ENCODE peak calls at places on chromosomes 4 and X, in eight cellular contexts. P is activated T-cell treated with anti-CD3 and anti-CD28 coated beads, Interleukin-2, amount 50 U/mL, for 48 hours; W is amygdala; O is activated gamma-delta T cell treated with Interleukin-2 at 50 U/mL for 16 hours; D is frontal cortex; N is GM20000; X is left colon; R is erythroblast. S is an unnamed sample.

GRCh38 chr4:61200991-61201526 is 933 bp downstream of the ADGRL3 start:
- DNase-seq in R (no peak), D (peak; percentile 12), P (no peak), O (no peak), N (peak; percentile 25), X (no peak), W (peak; percentile 62), S (no peak)

GRCh38 chr4:138540056-138540800 is 298.1 kb upstream of the SLC7A11 start:
- DNase-seq in X (no peak), N (no peak), D (no peak), P (no peak), R (no peak), O (no peak), W (no peak), S (no peak)

GRCh38 chr4:41256740-41257256 is at the start of gene UCHL1:
- DNase-seq in N (peak; percentile 30), D (peak; percentile 52), P (no peak), O (no peak), W (peak; percentile 76), X (peak; percentile 11), R (peak; percentile 7), S (no peak)

GRCh38 chrX:155094468-155095061 is 23.3 kb downstream of the BRCC3 start:
- DNase-seq in D (no peak), P (no peak), N (no peak), W (no peak), O (peak; percentile 19), R (peak; percentile 47), X (no peak), S (no peak)

GRCh38 chrX:78496483-78496882 is 162.6 kb downstream of the RTL3 start:
- DNase-seq in D (no peak), W (no peak), X (no peak), O (no peak), R (no peak), N (no peak), P (no peak), S (no peak)

GRCh38 chr4:62670509-62670908 is 1470.4 kb downstream of the ADGRL3 start:
- DNase-seq in N (no peak), R (no peak), P (no peak), D (no peak), X (no peak), W (no peak), O (no peak), S (no peak)

GRCh38 chr4:60396680-60397079 is 803.4 kb upstream of the ADGRL3 start:
- DNase-seq in N (no peak), R (no peak), D (no peak), W (no peak), X (no peak), O (no peak), P (no peak), S (no peak)

GRCh38 chrX:39855748-39856129 is 242.0 kb downstream of the BCOR start:
- DNase-seq in X (peak; percentile 55), W (no peak), R (peak; percentile 1), N (peak; percentile 51), O (peak; percentile 68), P (peak; percentile 82), D (peak; percentile 16), S (peak; percentile 34)

GRCh38 chrX:109830704-109831206 is 97.7 kb upstream of the ACSL4 start:
- DNase-seq in W (no peak), N (peak; percentile 20), P (no peak), X (no peak), D (no peak), R (no peak), O (no peak), S (no peak)

GRCh38 chr4:30870513-30870912 is 150.3 kb downstream of the PCDH7 start:
- DNase-seq in P (no peak), O (no peak), R (no peak), N (no peak), W (no peak), D (no peak), X (no peak), S (no peak)

GRCh38 chrX:50877310-50877709 is 33.2 kb upstream of the BMP15 start:
- DNase-seq in O (no peak), R (no peak), N (no peak), W (no peak), P (no peak), X (no peak), D (no peak), S (no peak)

GRCh38 chr4:136713140-136713539 is 819.2 kb downstream of the PCDH18 start:
- DNase-seq in N (peak; percentile 2), R (no peak), O (no peak), D (no peak), P (no peak), X (no peak), W (peak; percentile 20), S (no peak)

GRCh38 chr4:99414401-99414800 is 20.7 kb downstream of the ADH7 start:
- DNase-seq in W (no peak), O (no peak), P (no peak), X (no peak), N (no peak), R (no peak), D (no peak), S (no peak)

GRCh38 chr4:28621541-28621940 is 1760.9 kb downstream of the STIM2 start:
- DNase-seq in P (no peak), N (no peak), R (no peak), D (no peak), X (no peak), W (no peak), O (no peak), S (no peak)

GRCh38 chr4:189202182-189202868 is 738.3 kb upstream of the FRG1 start:
- DNase-seq in R (peak; percentile 21), X (peak; percentile 36), O (no peak), P (peak; percentile 23), D (peak; percentile 30), N (peak; percentile 23), W (peak; percentile 19), S (no peak)

GRCh38 chr4:169089004-169089403 is 78.9 kb upstream of the CBR4 start:
- DNase-seq in W (no peak), O (no peak), R (no peak), P (no peak), N (no peak), X (no peak), D (no peak), S (no peak)

GRCh38 chrX:63475200-63475599 is 124.1 kb upstream of the SPIN4 start:
- DNase-seq in W (no peak), N (no peak), X (no peak), O (no peak), R (peak; percentile 20), P (no peak), D (no peak), S (no peak)

GRCh38 chr4:113179996-113180395 is 130.5 kb downstream of the ANK2 start:
- DNase-seq in R (no peak), O (no peak), N (no peak), D (no peak), X (no peak), W (no peak), P (no peak), S (no peak)

GRCh38 chr4:96983830-96984229 is 1143.9 kb downstream of the PDHA2 start:
- DNase-seq in D (no peak), R (no peak), X (no peak), W (no peak), P (no peak), N (no peak), O (no peak), S (no peak)

GRCh38 chr4:152939655-152940054 is 3.5 kb downstream of the FHDC1 start:
- DNase-seq in N (no peak), P (no peak), R (peak; percentile 19), D (no peak), X (no peak), W (no peak), O (no peak), S (no peak)

GRCh38 chr4:142367326-142368188 is 478.5 kb downstream of the INPP4B start:
- DNase-seq in P (no peak), D (no peak), X (no peak), O (no peak), R (no peak), N (no peak), W (no peak), S (no peak)

GRCh38 chr4:159227984-159228383 is 125.1 kb downstream of the RAPGEF2 start:
- DNase-seq in N (no peak), W (peak; percentile 42), P (no peak), O (no peak), X (peak; percentile 64), R (no peak), D (no peak), S (no peak)

GRCh38 chrX:120774611-120775010 is 101.1 kb downstream of the CT47B1 start:
- DNase-seq in D (no peak), N (no peak), R (no peak), X (no peak), W (no peak), O (no peak), P (no peak), S (no peak)

GRCh38 chr4:2836391-2836859 is 7.2 kb upstream of the ADD1 start:
- DNase-seq in X (no peak), N (no peak), P (peak; percentile 20), W (no peak), O (no peak), D (no peak), R (no peak), S (no peak)

GRCh38 chr4:55172694-55173287 is 47.4 kb upstream of the KDR start:
- DNase-seq in D (no peak), P (no peak), O (no peak), X (no peak), R (no peak), N (no peak), W (no peak), S (no peak)

GRCh38 chrX:3192835-3193234 is 151.6 kb downstream of the ARSF start:
- DNase-seq in R (no peak), W (no peak), O (no peak), X (no peak), D (no peak), N (no peak), P (no peak), S (no peak)

GRCh38 chrX:13463608-13464007 is 105.8 kb upstream of the EGFL6 start:
- DNase-seq in P (no peak), X (no peak), D (no peak), R (no peak), O (no peak), W (no peak), N (no peak), S (no peak)

GRCh38 chr4:181008164-181008563 is 1235.0 kb upstream of the TENM3 start:
- DNase-seq in X (no peak), P (no peak), D (no peak), O (no peak), W (no peak), R (no peak), N (no peak), S (no peak)

GRCh38 chr4:16544251-16544721 is 318.0 kb upstream of the TAPT1 start:
- DNase-seq in R (no peak), X (peak; percentile 15), D (no peak), P (no peak), O (no peak), N (no peak), W (no peak), S (no peak)

GRCh38 chr4:111770514-111770913 is 374.7 kb upstream of the FAM241A start:
- DNase-seq in R (no peak), W (no peak), D (no peak), X (no peak), N (no peak), P (no peak), O (no peak), S (no peak)

GRCh38 chr4:156459584-156459983 is 505.9 kb upstream of the CTSO start:
- DNase-seq in P (no peak), W (no peak), X (no peak), R (no peak), O (no peak), D (no peak), N (no peak), S (no peak)

GRCh38 chrX:23127586-23127985 is 127.8 kb downstream of the DDX53 start:
- DNase-seq in D (no peak), W (no peak), O (no peak), N (no peak), P (no peak), X (no peak), R (no peak), S (no peak)

GRCh38 chrX:104172121-104172520 is 5.9 kb downstream of the FAM199X start:
- DNase-seq in O (no peak), X (no peak), N (no peak), R (no peak), W (no peak), D (no peak), P (no peak), S (no peak)

GRCh38 chr4:6771229-6771671 is 11.3 kb upstream of the KIAA0232 start:
- DNase-seq in X (no peak), W (no peak), D (no peak), O (no peak), P (no peak), N (no peak), R (no peak), S (no peak)

S was measured in 8988T.